ENCODE peak calls at places on chromosome 1, in seven cellular contexts. V, L, F, K, G, B and U are unnamed samples. For H3K36me3 and H3K27me3, the result is how much of the 10 kb centered on the place peaks cover.

GRCh38 chr1:230291731-230292620 is 134.2 kb downstream of the PGBD5 start:
- DNase-seq in G (no peak), K (no peak), F (no peak), L (no peak), B (peak), V (no peak), U (no peak)

GRCh38 chr1:24018611-24019580 is 38.8 kb upstream of the SRSF10 start:
- DNase-seq in G (peak), B (peak), K (no peak), V (peak), L (peak), F (peak), U (peak)

GRCh38 chr1:77866296-77866695 is 22.1 kb upstream of the NEXN start:
- DNase-seq in L (no peak), G (no peak), K (no peak), V (peak), B (no peak), F (no peak), U (no peak)

GRCh38 chr1:37479255-37480124 is 5.1 kb downstream of the ZC3H12A start:
- DNase-seq in G (peak), F (peak), V (peak), B (peak), L (peak), K (peak), U (peak)

GRCh38 chr1:108502138-108502537 is 52.0 kb downstream of the NBPF6 start:
- DNase-seq in G (no peak), V (no peak), L (no peak), B (no peak), K (no peak), F (no peak), U (no peak)

GRCh38 chr1:159755608-159756007 is 25.2 kb upstream of the DUSP23 start:
- DNase-seq in F (no peak), B (no peak), L (no peak), K (no peak), G (no peak), V (no peak), U (no peak)

GRCh38 chr1:209607102-209607794 is 23.7 kb downstream of the CAMK1G start:
- DNase-seq in G (no peak), F (no peak), L (no peak), V (peak), B (no peak), K (no peak), U (no peak)

GRCh38 chr1:68229927-68230812 is 2.2 kb downstream of the WLS start:
- DNase-seq in G (peak), B (no peak), V (no peak), K (no peak), L (no peak), F (peak), U (no peak)

GRCh38 chr1:185694081-185694480 is 40.1 kb upstream of the HMCN1 start:
- DNase-seq in B (peak), V (peak), G (no peak), F (no peak), L (no peak), K (no peak), U (no peak)

GRCh38 chr1:35641233-35641866 is at the start of gene PSMB2:
- DNase-seq in K (peak), V (peak), F (peak), B (peak), L (peak), G (peak), U (peak)

GRCh38 chr1:153727463-153728304 is at the start of gene INTS3:
- DNase-seq in B (peak), K (peak), L (peak), G (peak), V (peak), F (peak), U (peak)

GRCh38 chr1:153734380-153735089 is 6.7 kb downstream of the INTS3 start:
- DNase-seq in F (no peak), K (no peak), V (no peak), L (no peak), B (no peak), G (no peak), U (no peak)

GRCh38 chr1:153728305-153729066 is 636 bp downstream of the INTS3 start:
- DNase-seq in K (peak), G (peak), F (peak), B (peak), L (peak), V (no peak), U (peak)

GRCh38 chr1:153733970-153734369 is 6.1 kb downstream of the INTS3 start:
- DNase-seq in F (no peak), G (no peak), V (no peak), K (no peak), L (no peak), B (no peak), U (no peak)

DNA sequence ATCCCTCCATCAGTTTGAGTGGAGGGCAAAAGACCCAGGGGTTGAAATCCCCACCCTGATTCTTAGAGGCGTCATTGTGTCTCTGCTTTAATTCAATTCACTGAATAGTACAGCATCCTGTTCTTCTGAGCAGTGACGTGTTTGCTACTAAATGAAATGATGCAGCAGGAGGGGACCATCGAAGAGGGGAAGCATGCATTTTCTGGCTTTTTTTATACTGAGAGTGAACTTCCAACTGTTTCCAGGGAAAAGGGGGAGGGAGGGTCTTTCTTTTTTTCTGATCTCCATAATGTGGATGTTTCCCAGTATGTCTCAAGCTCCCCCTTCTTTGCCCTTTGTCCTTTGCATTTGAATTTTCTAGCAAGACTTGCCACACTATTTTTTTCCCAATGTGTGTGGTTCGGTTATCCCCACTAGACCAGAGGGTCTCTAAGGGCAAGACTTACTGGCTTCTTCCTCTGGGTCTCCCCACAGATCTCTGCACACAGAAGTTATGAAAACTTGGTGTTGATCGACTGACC is 2.7 kb downstream of the INTS3 start:
- DNase-seq in B (no peak), F (no peak), K (no peak), G (no peak), L (no peak), V (no peak), U (no peak)
- H3K4me3 ChIP-seq in B (no peak), F (no peak), K (no peak), G (no peak), L (no peak), V (no peak), U (no peak)

DNA sequence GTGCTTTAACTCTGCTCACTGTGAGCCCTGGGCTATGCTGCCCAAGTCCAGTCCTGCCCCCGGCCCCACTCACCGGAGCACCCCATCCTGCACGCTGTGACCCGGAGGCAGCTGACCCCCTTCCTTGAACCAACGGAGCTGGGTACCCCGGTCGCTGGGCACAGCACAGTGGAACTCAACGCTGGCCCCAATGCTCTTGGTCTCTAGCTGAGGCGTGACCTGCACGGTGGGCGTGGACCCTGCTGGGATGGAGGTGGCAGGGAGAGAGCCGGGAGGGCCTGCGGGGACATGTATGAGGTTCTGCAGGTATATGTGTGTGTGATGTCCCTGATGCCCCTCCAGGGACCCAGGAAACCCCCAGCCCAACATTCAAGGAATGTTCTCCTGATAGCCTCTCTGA is 24.7 kb downstream of the LDLRAD2 start:
- DNase-seq in G (no peak), K (no peak), F (no peak), B (no peak), L (no peak), V (no peak), U (no peak)
- H3K36me3 ChIP-seq in G (under half), K (under half), F (under half), B (under half), L (under half), V (half or more), U (under half)

GRCh38 chr1:3731951-3732746 is 20.1 kb upstream of the CCDC27 start:
- DNase-seq in B (no peak), F (no peak), V (no peak), G (no peak), K (no peak), L (no peak), U (no peak)
- H3K27me3 ChIP-seq in B (under half), F (under half), V (under half), G (under half), K (under half), L (under half), U (under half)

GRCh38 chr1:43388021-43388575 is 1.5 kb downstream of the MED8 start:
- DNase-seq in B (no peak), K (no peak), F (no peak), G (no peak), V (peak), L (no peak), U (no peak)
- H3K4me3 ChIP-seq in B (peak), K (no peak), F (no peak), G (no peak), V (peak), L (no peak), U (no peak)